ENCODE peak calls at places on chromosomes 16 and 17, in ten cellular contexts. V is cardiac muscle cell; L is cardiac fibroblast; Z is AG10803; D is thoracic aorta; Q is right atrium auricular region; X is WTC11; K is heart right ventricle; F is activated CD8-positive, alpha-beta T cell treated with anti-CD3 and anti-CD28 coated beads for 36 hours; E is fibroblast of the aortic adventitia. I is an unnamed sample.

GRCh38 chr16:88464447-88465318 is 11.6 kb downstream of the ZFPM1 start:
- DNase-seq in V (no peak), L (peak), Z (no peak), D (no peak), Q (peak), X (no peak), K (no peak), F (no peak), E (peak), I (no peak)

GRCh38 chr16:46711106-46711769 is 21.8 kb downstream of the ORC6 start:
- DNase-seq in V (no peak), L (no peak), Z (no peak), D (no peak), Q (no peak), X (no peak), K (peak), F (no peak), E (no peak), I (no peak)

GRCh38 chr16:67014641-67015315 is 14.2 kb upstream of the CBFB start:
- DNase-seq in V (no peak), L (no peak), Z (no peak), D (no peak), Q (no peak), X (no peak), K (no peak), F (no peak), E (no peak), I (no peak)

GRCh38 chr17:50721194-50722010 is 2.0 kb downstream of the LUC7L3 start:
- DNase-seq in V (no peak), L (no peak), Z (no peak), D (no peak), Q (no peak), X (no peak), K (no peak), F (no peak), E (no peak), I (no peak)

GRCh38 chr17:1643293-1643998 is 2.1 kb downstream of the SCARF1 start:
- DNase-seq in V (peak), L (no peak), Z (peak), D (no peak), Q (no peak), X (peak), K (no peak), F (peak), E (no peak), I (peak)

GRCh38 chr17:58870747-58871146 is 115.1 kb downstream of the PPM1E start:
- DNase-seq in V (no peak), L (no peak), Z (no peak), D (no peak), Q (no peak), X (no peak), K (no peak), F (no peak), E (no peak), I (no peak)

GRCh38 chr16:54444851-54445523 is 158.4 kb upstream of the IRX3 start:
- DNase-seq in V (no peak), L (peak), Z (peak), D (no peak), Q (no peak), X (no peak), K (no peak), F (no peak), E (peak), I (no peak)

GRCh38 chr16:87602821-87603683 is 744 bp downstream of the JPH3 start:
- DNase-seq in V (peak), L (no peak), Z (no peak), D (no peak), Q (no peak), X (peak), K (no peak), F (no peak), E (no peak), I (peak)

GRCh38 chr16:89266521-89267134 is 49.1 kb downstream of the ZNF778 start:
- DNase-seq in V (no peak), L (no peak), Z (no peak), D (no peak), Q (no peak), X (no peak), K (no peak), F (no peak), E (no peak), I (no peak)

GRCh38 chr17:67294451-67295199 is 49.6 kb upstream of the HELZ start:
- DNase-seq in V (no peak), L (no peak), Z (no peak), D (no peak), Q (no peak), X (peak), K (no peak), F (no peak), E (no peak), I (no peak)

GRCh38 chr17:27560668-27561067 is 70.3 kb upstream of the LGALS9 start:
- DNase-seq in V (no peak), L (peak), Z (no peak), D (no peak), Q (no peak), X (no peak), K (no peak), F (no peak), E (peak), I (no peak)

GRCh38 chr17:43316522-43317142 is 82.2 kb upstream of the ARL4D start:
- DNase-seq in V (peak), L (no peak), Z (no peak), D (no peak), Q (no peak), X (peak), K (no peak), F (peak), E (peak), I (no peak)

GRCh38 chr17:43314582-43314981 is 80.8 kb upstream of the RNU2-1 start:
- DNase-seq in V (no peak), L (peak), Z (no peak), D (no peak), Q (peak), X (no peak), K (no peak), F (no peak), E (peak), I (no peak)

GRCh38 chr17:43319293-43320124 is 79.3 kb upstream of the ARL4D start:
- DNase-seq in V (no peak), L (no peak), Z (no peak), D (no peak), Q (no peak), X (no peak), K (no peak), F (no peak), E (no peak), I (no peak)

GRCh38 chr17:43315369-43315768 is 81.6 kb upstream of the RNU2-1 start:
- DNase-seq in V (no peak), L (no peak), Z (no peak), D (no peak), Q (no peak), X (no peak), K (no peak), F (no peak), E (no peak), I (no peak)

GRCh38 chr17:43315858-43316521 is 82.2 kb upstream of the RNU2-1 start:
- DNase-seq in V (no peak), L (no peak), Z (no peak), D (no peak), Q (no peak), X (no peak), K (no peak), F (no peak), E (no peak), I (no peak)
- TF ChIP-seq CTCF in V (no peak), L (no peak), Z (no peak), D (no peak), Q (no peak), X (no peak), K (no peak), F (no peak), E (no peak), I (no peak)

DNA sequence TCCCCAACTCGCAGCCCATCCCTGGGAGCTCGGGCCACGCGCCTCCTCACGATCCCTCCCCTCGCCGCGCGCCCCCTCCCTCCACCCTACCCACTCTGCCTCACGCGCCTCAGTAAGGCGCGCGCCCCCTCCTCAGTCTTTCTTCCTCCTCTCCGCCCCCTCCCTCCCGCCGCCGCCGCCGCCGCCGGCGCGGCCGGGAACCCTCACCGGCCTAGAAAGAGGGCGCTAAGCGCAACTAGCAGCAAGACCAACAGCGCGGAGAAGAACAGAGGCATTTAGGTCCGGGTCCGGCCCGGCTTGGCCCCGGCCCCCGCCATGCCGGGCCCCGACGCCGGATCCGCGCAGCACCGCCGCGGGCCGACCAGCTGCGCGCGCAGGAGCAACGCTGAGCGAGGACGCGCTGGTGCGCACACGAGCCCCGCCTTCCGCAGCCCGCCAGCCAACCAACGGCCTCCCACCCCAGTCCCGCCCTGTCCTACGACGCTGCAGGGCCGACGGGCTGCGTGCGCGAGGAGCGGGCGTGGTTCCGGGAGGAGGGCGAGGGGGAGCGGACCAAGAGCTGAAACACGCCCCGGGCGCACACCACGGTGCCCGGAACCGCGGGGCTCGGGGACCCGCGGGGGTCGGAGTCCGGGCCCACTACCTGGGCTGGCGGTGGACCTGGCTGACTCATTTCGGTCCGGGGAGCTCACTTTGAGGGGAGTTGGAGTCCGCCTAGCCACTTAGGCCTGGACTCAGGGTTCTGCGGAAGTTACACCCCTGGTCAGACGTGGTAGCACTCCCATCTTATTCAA is at the start of gene BLTP2:
- DNase-seq in V (peak), L (peak), Z (peak), D (peak), Q (peak), X (peak), K (peak), F (peak), E (peak), I (peak)
- TF ChIP-seq CTCF in V (no peak), L (no peak), Z (no peak), D (peak), Q (no peak), X (no peak), K (no peak), F (no peak), E (no peak), I (no peak)

GRCh38 chr16:81201267-81201666 is 37.2 kb upstream of the BCO1 start:
- DNase-seq in V (no peak), L (no peak), Z (no peak), D (no peak), Q (no peak), X (no peak), K (no peak), F (no peak), E (peak), I (no peak)

GRCh38 chr16:81195907-81196534 is 42.5 kb upstream of the BCO1 start:
- DNase-seq in V (no peak), L (no peak), Z (no peak), D (no peak), Q (no peak), X (no peak), K (no peak), F (no peak), E (no peak), I (no peak)

DNA sequence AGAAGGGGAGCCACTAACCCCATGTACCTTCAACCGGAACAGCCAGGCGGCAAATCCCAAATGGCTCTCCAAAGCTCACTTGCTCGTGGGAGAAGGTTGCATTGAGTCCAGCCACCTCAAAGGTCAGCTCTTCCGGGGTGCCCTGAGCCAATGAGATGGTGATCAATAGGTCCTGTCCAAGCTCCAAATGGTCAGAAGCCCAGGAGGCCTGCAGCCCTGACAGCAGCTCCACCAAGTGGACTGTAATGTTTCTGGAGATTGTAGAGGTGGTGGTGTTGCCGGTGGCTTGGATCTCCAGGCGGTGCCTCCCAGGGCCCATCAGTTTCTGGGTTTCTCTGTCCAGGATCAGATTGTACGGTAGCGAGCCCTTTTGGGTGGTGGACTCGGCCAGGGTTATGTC is 39.9 kb upstream of the BCO1 start:
- DNase-seq in V (peak), L (peak), Z (no peak), D (no peak), Q (no peak), X (no peak), K (no peak), F (no peak), E (peak), I (no peak)
- TF ChIP-seq CTCF in V (peak), L (peak), Z (peak), D (no peak), Q (no peak), X (no peak), K (peak), F (no peak), E (peak), I (no peak)

GRCh38 chr17:5281814-5282638 is at the start of gene RABEP1:
- DNase-seq in V (peak), L (peak), Z (peak), D (peak), Q (peak), X (peak), K (peak), F (peak), E (peak), I (peak)
- TF ChIP-seq CTCF in V (peak), L (peak), Z (peak), D (peak), Q (peak), X (no peak), K (peak), F (peak), E (peak), I (peak)

GRCh38 chr17:36947922-36948716 is 635 bp upstream of the AATF start:
- DNase-seq in V (no peak), L (no peak), Z (no peak), D (no peak), Q (no peak), X (no peak), K (no peak), F (no peak), E (no peak), I (no peak)
- TF ChIP-seq CTCF in V (no peak), L (no peak), Z (no peak), D (no peak), Q (no peak), X (no peak), K (no peak), F (no peak), E (no peak), I (no peak)